ENCODE peak calls at places on chromosomes 3 and 15, in seven cellular contexts. One of them, this sample, is unnamed.

GRCh38 chr3:142027713-142028112 is 121.6 kb downstream of the TFDP2 start:
- DNase-seq in stimulated activated CD4-positive, alpha-beta T cell treated with anti-CD3 and anti-CD28 coated beads, TNF-alpha, amount 100 ng/mL, for 48 hours: no peak
- DNase-seq in activated CD8-positive, alpha-beta memory T cell treated with anti-CD3 and anti-CD28 coated beads, Interleukin-2, amount 50 U/mL, for 4 hours: peak; percentile 39
- DNase-seq in activated T-helper 9 cell treated with anti-CD3 and anti-CD28 coated beads, Interleukin-2, amount 50 U/mL, for 16 hours: no peak
- DNase-seq in ovary: no peak
- DNase-seq in NCI-H2081: peak; percentile 52
- DNase-seq in Calu3: peak; percentile 26
- DNase-seq in this sample: no peak

GRCh38 chr15:82680200-82681102 is 29.2 kb downstream of the AP3B2 start:
- DNase-seq in stimulated activated CD4-positive, alpha-beta T cell treated with anti-CD3 and anti-CD28 coated beads, TNF-alpha, amount 100 ng/mL, for 48 hours: peak; percentile 65
- DNase-seq in activated CD8-positive, alpha-beta memory T cell treated with anti-CD3 and anti-CD28 coated beads, Interleukin-2, amount 50 U/mL, for 4 hours: peak; percentile 81
- DNase-seq in activated T-helper 9 cell treated with anti-CD3 and anti-CD28 coated beads, Interleukin-2, amount 50 U/mL, for 16 hours: peak; percentile 66
- DNase-seq in ovary: peak; percentile 60
- DNase-seq in NCI-H2081: peak; percentile 83
- DNase-seq in Calu3: peak; percentile 88
- DNase-seq in this sample: no peak

GRCh38 chr3:132210476-132211346 is 106.5 kb upstream of the ACP3 start:
- DNase-seq in stimulated activated CD4-positive, alpha-beta T cell treated with anti-CD3 and anti-CD28 coated beads, TNF-alpha, amount 100 ng/mL, for 48 hours: no peak
- DNase-seq in activated CD8-positive, alpha-beta memory T cell treated with anti-CD3 and anti-CD28 coated beads, Interleukin-2, amount 50 U/mL, for 4 hours: no peak
- DNase-seq in activated T-helper 9 cell treated with anti-CD3 and anti-CD28 coated beads, Interleukin-2, amount 50 U/mL, for 16 hours: no peak
- DNase-seq in ovary: no peak
- DNase-seq in NCI-H2081: peak; percentile 5
- DNase-seq in Calu3: peak; percentile 84
- DNase-seq in this sample: no peak

GRCh38 chr3:159881828-159882309 is 106.8 kb upstream of the IL12A start:
- DNase-seq in stimulated activated CD4-positive, alpha-beta T cell treated with anti-CD3 and anti-CD28 coated beads, TNF-alpha, amount 100 ng/mL, for 48 hours: no peak
- DNase-seq in activated CD8-positive, alpha-beta memory T cell treated with anti-CD3 and anti-CD28 coated beads, Interleukin-2, amount 50 U/mL, for 4 hours: no peak
- DNase-seq in activated T-helper 9 cell treated with anti-CD3 and anti-CD28 coated beads, Interleukin-2, amount 50 U/mL, for 16 hours: no peak
- DNase-seq in ovary: no peak
- DNase-seq in NCI-H2081: no peak
- DNase-seq in Calu3: no peak
- DNase-seq in this sample: no peak

GRCh38 chr15:99450896-99451358 is 114.9 kb upstream of the MEF2A start:
- DNase-seq in stimulated activated CD4-positive, alpha-beta T cell treated with anti-CD3 and anti-CD28 coated beads, TNF-alpha, amount 100 ng/mL, for 48 hours: peak; percentile 60
- DNase-seq in activated CD8-positive, alpha-beta memory T cell treated with anti-CD3 and anti-CD28 coated beads, Interleukin-2, amount 50 U/mL, for 4 hours: peak; percentile 61
- DNase-seq in activated T-helper 9 cell treated with anti-CD3 and anti-CD28 coated beads, Interleukin-2, amount 50 U/mL, for 16 hours: peak; percentile 23
- DNase-seq in ovary: peak; percentile 53
- DNase-seq in NCI-H2081: no peak
- DNase-seq in Calu3: peak; percentile 68
- DNase-seq in this sample: peak; percentile 66

GRCh38 chr3:13890377-13891016 is 10.6 kb upstream of the WNT7A start:
- DNase-seq in stimulated activated CD4-positive, alpha-beta T cell treated with anti-CD3 and anti-CD28 coated beads, TNF-alpha, amount 100 ng/mL, for 48 hours: no peak
- DNase-seq in activated CD8-positive, alpha-beta memory T cell treated with anti-CD3 and anti-CD28 coated beads, Interleukin-2, amount 50 U/mL, for 4 hours: peak; percentile 28
- DNase-seq in activated T-helper 9 cell treated with anti-CD3 and anti-CD28 coated beads, Interleukin-2, amount 50 U/mL, for 16 hours: no peak
- DNase-seq in ovary: no peak
- DNase-seq in NCI-H2081: no peak
- DNase-seq in Calu3: no peak
- DNase-seq in this sample: no peak

GRCh38 chr15:71508081-71508682 is 302.2 kb upstream of the NR2E3 start:
- DNase-seq in stimulated activated CD4-positive, alpha-beta T cell treated with anti-CD3 and anti-CD28 coated beads, TNF-alpha, amount 100 ng/mL, for 48 hours: no peak
- DNase-seq in activated CD8-positive, alpha-beta memory T cell treated with anti-CD3 and anti-CD28 coated beads, Interleukin-2, amount 50 U/mL, for 4 hours: no peak
- DNase-seq in activated T-helper 9 cell treated with anti-CD3 and anti-CD28 coated beads, Interleukin-2, amount 50 U/mL, for 16 hours: no peak
- DNase-seq in ovary: no peak
- DNase-seq in NCI-H2081: no peak
- DNase-seq in Calu3: no peak
- DNase-seq in this sample: no peak

GRCh38 chr3:3134750-3135448 is 8.2 kb downstream of the TRNT1 start:
- DNase-seq in stimulated activated CD4-positive, alpha-beta T cell treated with anti-CD3 and anti-CD28 coated beads, TNF-alpha, amount 100 ng/mL, for 48 hours: no peak
- DNase-seq in activated CD8-positive, alpha-beta memory T cell treated with anti-CD3 and anti-CD28 coated beads, Interleukin-2, amount 50 U/mL, for 4 hours: no peak
- DNase-seq in activated T-helper 9 cell treated with anti-CD3 and anti-CD28 coated beads, Interleukin-2, amount 50 U/mL, for 16 hours: no peak
- DNase-seq in ovary: no peak
- DNase-seq in NCI-H2081: no peak
- DNase-seq in Calu3: no peak
- DNase-seq in this sample: no peak

GRCh38 chr3:119311191-119311925 is 17.2 kb downstream of the ARHGAP31 start:
- DNase-seq in stimulated activated CD4-positive, alpha-beta T cell treated with anti-CD3 and anti-CD28 coated beads, TNF-alpha, amount 100 ng/mL, for 48 hours: no peak
- DNase-seq in activated CD8-positive, alpha-beta memory T cell treated with anti-CD3 and anti-CD28 coated beads, Interleukin-2, amount 50 U/mL, for 4 hours: no peak
- DNase-seq in activated T-helper 9 cell treated with anti-CD3 and anti-CD28 coated beads, Interleukin-2, amount 50 U/mL, for 16 hours: no peak
- DNase-seq in ovary: no peak
- DNase-seq in NCI-H2081: no peak
- DNase-seq in Calu3: no peak
- DNase-seq in this sample: no peak

GRCh38 chr3:58058654-58059263 is 50.5 kb downstream of the FLNB start:
- DNase-seq in stimulated activated CD4-positive, alpha-beta T cell treated with anti-CD3 and anti-CD28 coated beads, TNF-alpha, amount 100 ng/mL, for 48 hours: no peak
- DNase-seq in activated CD8-positive, alpha-beta memory T cell treated with anti-CD3 and anti-CD28 coated beads, Interleukin-2, amount 50 U/mL, for 4 hours: no peak
- DNase-seq in activated T-helper 9 cell treated with anti-CD3 and anti-CD28 coated beads, Interleukin-2, amount 50 U/mL, for 16 hours: no peak
- DNase-seq in ovary: no peak
- DNase-seq in NCI-H2081: no peak
- DNase-seq in Calu3: no peak
- DNase-seq in this sample: no peak

GRCh38 chr3:132318451-132318850 is 1.2 kb downstream of the ACP3 start:
- DNase-seq in stimulated activated CD4-positive, alpha-beta T cell treated with anti-CD3 and anti-CD28 coated beads, TNF-alpha, amount 100 ng/mL, for 48 hours: no peak
- DNase-seq in activated CD8-positive, alpha-beta memory T cell treated with anti-CD3 and anti-CD28 coated beads, Interleukin-2, amount 50 U/mL, for 4 hours: no peak
- DNase-seq in activated T-helper 9 cell treated with anti-CD3 and anti-CD28 coated beads, Interleukin-2, amount 50 U/mL, for 16 hours: no peak
- DNase-seq in ovary: no peak
- DNase-seq in NCI-H2081: no peak
- DNase-seq in Calu3: no peak
- DNase-seq in this sample: no peak

GRCh38 chr3:126349611-126350501 is 7.4 kb downstream of the KLF15 start:
- DNase-seq in stimulated activated CD4-positive, alpha-beta T cell treated with anti-CD3 and anti-CD28 coated beads, TNF-alpha, amount 100 ng/mL, for 48 hours: no peak
- DNase-seq in activated CD8-positive, alpha-beta memory T cell treated with anti-CD3 and anti-CD28 coated beads, Interleukin-2, amount 50 U/mL, for 4 hours: no peak
- DNase-seq in activated T-helper 9 cell treated with anti-CD3 and anti-CD28 coated beads, Interleukin-2, amount 50 U/mL, for 16 hours: no peak
- DNase-seq in ovary: peak; percentile 21
- DNase-seq in NCI-H2081: no peak
- DNase-seq in Calu3: no peak
- DNase-seq in this sample: no peak

GRCh38 chr15:91622676-91623342 is 230.7 kb upstream of the SLCO3A1 start:
- DNase-seq in stimulated activated CD4-positive, alpha-beta T cell treated with anti-CD3 and anti-CD28 coated beads, TNF-alpha, amount 100 ng/mL, for 48 hours: no peak
- DNase-seq in activated CD8-positive, alpha-beta memory T cell treated with anti-CD3 and anti-CD28 coated beads, Interleukin-2, amount 50 U/mL, for 4 hours: no peak
- DNase-seq in activated T-helper 9 cell treated with anti-CD3 and anti-CD28 coated beads, Interleukin-2, amount 50 U/mL, for 16 hours: no peak
- DNase-seq in ovary: no peak
- DNase-seq in NCI-H2081: no peak
- DNase-seq in Calu3: no peak
- DNase-seq in this sample: no peak